ENCODE peak calls at places on chromosome 11, in four cellular contexts. One of them, this sample, is unnamed.

GRCh38 chr11:19241260-19242183 is 777 bp upstream of the E2F8 start:
- DNase-seq in cardiac muscle cell: peak; percentile 68
- DNase-seq in AG09309: no peak
- DNase-seq in dorsolateral prefrontal cortex: no peak
- DNase-seq in this sample: no peak

GRCh38 chr11:13329670-13330401 is 52.2 kb downstream of the BMAL1 start:
- DNase-seq in dorsolateral prefrontal cortex: no peak
- DNase-seq in cardiac muscle cell: peak; percentile 46
- DNase-seq in AG09309: no peak
- DNase-seq in this sample: no peak

GRCh38 chr11:42524534-42525227 is 787.1 kb upstream of the API5 start:
- DNase-seq in AG09309: no peak
- DNase-seq in cardiac muscle cell: peak; percentile 85
- DNase-seq in dorsolateral prefrontal cortex: peak; percentile 75
- DNase-seq in this sample: no peak

GRCh38 chr11:17366491-17366890 is 14.9 kb downstream of the NCR3LG1 start:
- DNase-seq in cardiac muscle cell: no peak
- DNase-seq in AG09309: no peak
- DNase-seq in dorsolateral prefrontal cortex: no peak
- DNase-seq in this sample: no peak

GRCh38 chr11:35771722-35772121 is 109.1 kb downstream of the TRIM44 start:
- DNase-seq in cardiac muscle cell: no peak
- DNase-seq in AG09309: no peak
- DNase-seq in dorsolateral prefrontal cortex: no peak
- DNase-seq in this sample: no peak

GRCh38 chr11:60872124-60872951 is 5.0 kb downstream of the ZP1 start:
- DNase-seq in AG09309: no peak
- DNase-seq in cardiac muscle cell: no peak
- DNase-seq in dorsolateral prefrontal cortex: no peak
- DNase-seq in this sample: no peak

GRCh38 chr11:111631034-111631665 is 28.9 kb downstream of the SIK2 start:
- DNase-seq in cardiac muscle cell: no peak
- DNase-seq in AG09309: no peak
- DNase-seq in dorsolateral prefrontal cortex: no peak
- DNase-seq in this sample: no peak

GRCh38 chr11:86014221-86014620 is 54.7 kb downstream of the PICALM start:
- DNase-seq in cardiac muscle cell: no peak
- DNase-seq in dorsolateral prefrontal cortex: no peak
- DNase-seq in AG09309: no peak
- DNase-seq in this sample: no peak

GRCh38 chr11:63931045-63931444 is 7.8 kb upstream of the NAA40 start:
- DNase-seq in AG09309: no peak
- DNase-seq in dorsolateral prefrontal cortex: no peak
- DNase-seq in cardiac muscle cell: no peak
- DNase-seq in this sample: no peak

GRCh38 chr11:44632466-44633123 is 67.1 kb downstream of the CD82 start:
- DNase-seq in AG09309: no peak
- DNase-seq in dorsolateral prefrontal cortex: peak; percentile 16
- DNase-seq in cardiac muscle cell: peak; percentile 53
- DNase-seq in this sample: no peak

GRCh38 chr11:1749020-1749758 is 1.2 kb downstream of the IFITM10 start:
- DNase-seq in cardiac muscle cell: peak; percentile 24
- DNase-seq in dorsolateral prefrontal cortex: no peak
- DNase-seq in AG09309: no peak
- DNase-seq in this sample: no peak

GRCh38 chr11:34425863-34426262 is 12.9 kb upstream of the CAT start:
- DNase-seq in AG09309: peak; percentile 82
- DNase-seq in cardiac muscle cell: no peak
- DNase-seq in dorsolateral prefrontal cortex: no peak
- DNase-seq in this sample: no peak

GRCh38 chr11:2721163-2721935 is 21.6 kb upstream of the KCNQ1OT1 start:
- DNase-seq in dorsolateral prefrontal cortex: no peak
- DNase-seq in AG09309: no peak
- DNase-seq in cardiac muscle cell: no peak
- DNase-seq in this sample: no peak

GRCh38 chr11:43614214-43614613 is 66.3 kb upstream of the HSD17B12 start:
- DNase-seq in AG09309: no peak
- DNase-seq in dorsolateral prefrontal cortex: no peak
- DNase-seq in cardiac muscle cell: no peak
- DNase-seq in this sample: no peak

GRCh38 chr11:43619863-43620505 is 60.6 kb upstream of the HSD17B12 start:
- DNase-seq in dorsolateral prefrontal cortex: no peak
- DNase-seq in AG09309: no peak
- DNase-seq in cardiac muscle cell: no peak
- DNase-seq in this sample: no peak
- H3K4me3 ChIP-seq in dorsolateral prefrontal cortex: no peak overlapping the region
- H3K4me3 ChIP-seq in AG09309: no peak overlapping the region
- H3K4me3 ChIP-seq in cardiac muscle cell: no peak overlapping the region
- H3K4me3 ChIP-seq in this sample: no peak overlapping the region

GRCh38 chr11:115712296-115712695 is 208.1 kb upstream of the CADM1 start:
- DNase-seq in cardiac muscle cell: no peak
- DNase-seq in AG09309: no peak
- DNase-seq in dorsolateral prefrontal cortex: no peak
- DNase-seq in this sample: no peak
- TF ChIP-seq CTCF in cardiac muscle cell: no peak
- TF ChIP-seq CTCF in AG09309: no peak
- TF ChIP-seq CTCF in dorsolateral prefrontal cortex: no peak
- TF ChIP-seq CTCF in this sample: no peak

GRCh38 chr11:118379497-118379896 is 20.1 kb downstream of the UBE4A start:
- DNase-seq in cardiac muscle cell: no peak
- DNase-seq in AG09309: no peak
- DNase-seq in dorsolateral prefrontal cortex: no peak
- DNase-seq in this sample: no peak
- H3K4me3 ChIP-seq in cardiac muscle cell: no peak overlapping the region
- H3K4me3 ChIP-seq in AG09309: no peak overlapping the region
- H3K4me3 ChIP-seq in dorsolateral prefrontal cortex: no peak overlapping the region
- H3K4me3 ChIP-seq in this sample: no peak overlapping the region

DNA sequence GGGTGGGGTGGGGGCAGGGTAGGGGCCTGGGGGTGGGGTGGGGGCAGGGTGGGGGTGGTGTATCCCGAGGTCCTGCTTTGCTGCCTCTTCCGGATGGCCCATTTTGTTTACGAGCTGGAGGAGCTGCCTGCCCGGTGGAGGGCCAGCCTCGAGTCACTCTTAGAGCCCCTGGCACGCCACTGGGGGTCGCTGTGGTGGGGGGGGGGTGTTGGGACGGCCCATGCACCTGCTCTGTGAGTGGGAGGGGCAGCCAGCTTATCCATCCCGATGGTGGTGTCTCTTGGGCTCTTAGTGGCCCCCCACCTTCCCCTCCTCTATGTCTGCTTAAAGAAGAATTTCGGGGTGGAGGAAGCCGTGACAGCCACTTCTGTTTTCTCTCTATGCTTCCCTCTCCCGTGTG is 24.6 kb downstream of the MRGPRD start:
- DNase-seq in cardiac muscle cell: no peak
- DNase-seq in dorsolateral prefrontal cortex: no peak
- DNase-seq in AG09309: no peak
- DNase-seq in this sample: no peak
- TF ChIP-seq CTCF in cardiac muscle cell: peak; percentile 34
- TF ChIP-seq CTCF in dorsolateral prefrontal cortex: no peak
- TF ChIP-seq CTCF in AG09309: peak; percentile 18
- TF ChIP-seq CTCF in this sample: peak; percentile 33

GRCh38 chr11:113474362-113475159 is 637 bp downstream of the DRD2 start:
- DNase-seq in AG09309: peak; percentile 16
- DNase-seq in cardiac muscle cell: peak; percentile 96
- DNase-seq in dorsolateral prefrontal cortex: peak; percentile 26
- DNase-seq in this sample: peak; percentile 19

GRCh38 chr11:113475160-113475761 is at the start of gene DRD2:
- DNase-seq in AG09309: no peak
- DNase-seq in dorsolateral prefrontal cortex: no peak
- DNase-seq in cardiac muscle cell: peak; percentile 79
- DNase-seq in this sample: no peak

GRCh38 chr11:113477321-113477720 is 2.1 kb upstream of the DRD2 start:
- DNase-seq in cardiac muscle cell: peak; percentile 36
- DNase-seq in dorsolateral prefrontal cortex: no peak
- DNase-seq in AG09309: no peak
- DNase-seq in this sample: no peak

GRCh38 chr11:113476553-113476952 is 1.4 kb upstream of the DRD2 start:
- DNase-seq in AG09309: no peak
- DNase-seq in dorsolateral prefrontal cortex: no peak
- DNase-seq in cardiac muscle cell: no peak
- DNase-seq in this sample: no peak

GRCh38 chr11:113473983-113474361 is 1.2 kb downstream of the DRD2 start:
- DNase-seq in AG09309: no peak
- DNase-seq in cardiac muscle cell: no peak
- DNase-seq in dorsolateral prefrontal cortex: no peak
- DNase-seq in this sample: no peak
- H3K4me3 ChIP-seq in AG09309: no peak overlapping the region
- H3K4me3 ChIP-seq in cardiac muscle cell: no peak overlapping the region
- H3K4me3 ChIP-seq in dorsolateral prefrontal cortex: peak overlapping the region; percentile 53
- H3K4me3 ChIP-seq in this sample: no peak overlapping the region

DNA sequence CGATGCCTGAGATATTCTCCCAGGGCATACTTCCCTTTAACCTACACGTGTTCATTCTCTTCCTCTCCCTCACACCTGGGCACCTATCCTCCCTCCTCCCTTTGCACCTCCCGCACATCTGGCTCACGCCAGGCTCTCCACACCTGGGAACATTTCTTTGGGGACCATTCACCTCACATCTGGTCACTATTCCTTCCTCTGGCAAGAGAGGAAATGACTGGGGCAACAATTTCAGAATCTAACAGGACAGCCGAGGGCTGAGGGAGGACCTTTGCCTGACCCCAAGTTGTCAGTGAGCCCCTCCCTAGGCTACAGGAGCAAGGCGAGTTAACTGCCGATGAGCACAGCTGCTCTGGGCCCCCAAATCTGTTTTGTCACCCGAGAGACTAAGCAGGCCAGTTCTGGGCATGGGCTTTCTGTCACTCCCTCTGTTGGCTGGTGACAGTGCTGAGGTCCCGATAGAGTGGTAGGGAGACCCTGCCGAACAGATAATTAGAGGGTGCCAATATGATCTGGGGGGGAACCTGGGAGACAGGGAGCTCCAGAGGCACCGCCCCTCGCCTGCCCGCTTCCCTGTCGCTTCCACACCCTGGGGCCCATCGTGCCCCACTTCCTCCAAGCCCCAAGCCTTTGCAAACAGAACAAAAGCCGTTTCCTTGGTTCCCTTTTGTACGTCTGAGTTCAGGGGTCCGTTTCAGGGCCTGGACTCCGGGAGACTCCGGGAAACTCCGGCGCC is 45.6 kb downstream of the EIF3F start:
- DNase-seq in dorsolateral prefrontal cortex: no peak
- DNase-seq in cardiac muscle cell: no peak
- DNase-seq in AG09309: no peak
- DNase-seq in this sample: no peak
- TF ChIP-seq CTCF in dorsolateral prefrontal cortex: no peak
- TF ChIP-seq CTCF in cardiac muscle cell: no peak
- TF ChIP-seq CTCF in AG09309: no peak
- TF ChIP-seq CTCF in this sample: no peak

GRCh38 chr11:94513091-94513490 is 830 bp downstream of the C11orf97 start:
- DNase-seq in dorsolateral prefrontal cortex: no peak
- DNase-seq in cardiac muscle cell: no peak
- DNase-seq in AG09309: no peak
- DNase-seq in this sample: no peak
- H3K4me3 ChIP-seq in dorsolateral prefrontal cortex: peak overlapping the region; percentile 74
- H3K4me3 ChIP-seq in cardiac muscle cell: no peak overlapping the region
- H3K4me3 ChIP-seq in AG09309: no peak overlapping the region
- H3K4me3 ChIP-seq in this sample: no peak overlapping the region

GRCh38 chr11:114762437-114762836 is 84.1 kb downstream of the NXPE2 start:
- DNase-seq in cardiac muscle cell: peak; percentile 80
- DNase-seq in AG09309: peak; percentile 10
- DNase-seq in dorsolateral prefrontal cortex: peak; percentile 61
- DNase-seq in this sample: peak; percentile 2
- TF ChIP-seq CTCF in cardiac muscle cell: peak; percentile 89
- TF ChIP-seq CTCF in AG09309: peak; percentile 72
- TF ChIP-seq CTCF in dorsolateral prefrontal cortex: peak; percentile 68
- TF ChIP-seq CTCF in this sample: peak; percentile 84

GRCh38 chr11:128786507-128786906 is 80.6 kb downstream of the KCNJ1 start:
- DNase-seq in dorsolateral prefrontal cortex: no peak
- DNase-seq in AG09309: no peak
- DNase-seq in cardiac muscle cell: no peak
- DNase-seq in this sample: no peak
- H3K4me3 ChIP-seq in dorsolateral prefrontal cortex: no peak overlapping the region
- H3K4me3 ChIP-seq in AG09309: no peak overlapping the region
- H3K4me3 ChIP-seq in cardiac muscle cell: no peak overlapping the region
- H3K4me3 ChIP-seq in this sample: no peak overlapping the region

GRCh38 chr11:77038825-77039326 is 4.7 kb downstream of the B3GNT6 start:
- DNase-seq in AG09309: no peak
- DNase-seq in dorsolateral prefrontal cortex: no peak
- DNase-seq in cardiac muscle cell: no peak
- DNase-seq in this sample: no peak

GRCh38 chr11:77039491-77040400 is 5.5 kb downstream of the B3GNT6 start:
- DNase-seq in dorsolateral prefrontal cortex: no peak
- DNase-seq in cardiac muscle cell: peak; percentile 59
- DNase-seq in AG09309: no peak
- DNase-seq in this sample: no peak

GRCh38 chr11:77040401-77040777 is 6.2 kb downstream of the B3GNT6 start:
- DNase-seq in dorsolateral prefrontal cortex: no peak
- DNase-seq in AG09309: no peak
- DNase-seq in cardiac muscle cell: no peak
- DNase-seq in this sample: no peak

GRCh38 chr11:77042111-77042726 is 8.0 kb downstream of the B3GNT6 start:
- DNase-seq in dorsolateral prefrontal cortex: no peak
- DNase-seq in cardiac muscle cell: no peak
- DNase-seq in AG09309: no peak
- DNase-seq in this sample: no peak

GRCh38 chr11:77040889-77041288 is 6.7 kb downstream of the B3GNT6 start:
- DNase-seq in AG09309: no peak
- DNase-seq in dorsolateral prefrontal cortex: no peak
- DNase-seq in cardiac muscle cell: no peak
- DNase-seq in this sample: no peak
- TF ChIP-seq CTCF in AG09309: no peak
- TF ChIP-seq CTCF in dorsolateral prefrontal cortex: no peak
- TF ChIP-seq CTCF in cardiac muscle cell: no peak
- TF ChIP-seq CTCF in this sample: no peak